ENCODE peak calls at places on chromosomes 1 and 21, in seven cellular contexts. One of them, this sample, is unnamed.

GRCh38 chr1:118739421-118739930 is 248.7 kb downstream of the TBX15 start:
- DNase-seq in kidney epithelial cell: no peak
- DNase-seq in GM12864: no peak
- DNase-seq in PC-3: no peak
- DNase-seq in left lung: no peak
- DNase-seq in thoracic aorta: no peak
- DNase-seq in neural progenitor cell: peak; percentile 60
- DNase-seq in this sample: no peak

GRCh38 chr21:17667256-17667655 is 54.6 kb upstream of the BTG3 start:
- DNase-seq in left lung: no peak
- DNase-seq in kidney epithelial cell: no peak
- DNase-seq in PC-3: no peak
- DNase-seq in neural progenitor cell: peak; percentile 22
- DNase-seq in thoracic aorta: no peak
- DNase-seq in GM12864: no peak
- DNase-seq in this sample: no peak

GRCh38 chr21:36929622-36930021 is 36.8 kb downstream of the HLCS start:
- DNase-seq in kidney epithelial cell: no peak
- DNase-seq in GM12864: no peak
- DNase-seq in left lung: no peak
- DNase-seq in thoracic aorta: no peak
- DNase-seq in PC-3: peak; percentile 16
- DNase-seq in neural progenitor cell: peak; percentile 16
- DNase-seq in this sample: no peak

GRCh38 chr1:26378088-26378878 is 5.7 kb upstream of the ZNF683 start:
- DNase-seq in kidney epithelial cell: peak; percentile 77
- DNase-seq in PC-3: peak; percentile 94
- DNase-seq in GM12864: peak; percentile 43
- DNase-seq in thoracic aorta: no peak
- DNase-seq in left lung: peak; percentile 67
- DNase-seq in neural progenitor cell: no peak
- DNase-seq in this sample: peak; percentile 89

GRCh38 chr1:199982606-199983005 is 44.9 kb upstream of the NR5A2 start:
- DNase-seq in thoracic aorta: no peak
- DNase-seq in neural progenitor cell: no peak
- DNase-seq in kidney epithelial cell: no peak
- DNase-seq in GM12864: no peak
- DNase-seq in PC-3: no peak
- DNase-seq in left lung: no peak
- DNase-seq in this sample: no peak

GRCh38 chr21:37560385-37560784 is 193.8 kb downstream of the DYRK1A start:
- DNase-seq in kidney epithelial cell: no peak
- DNase-seq in GM12864: no peak
- DNase-seq in thoracic aorta: no peak
- DNase-seq in neural progenitor cell: no peak
- DNase-seq in PC-3: no peak
- DNase-seq in left lung: no peak
- DNase-seq in this sample: no peak

GRCh38 chr1:112614460-112615065 is 4.4 kb downstream of the ST7L start:
- DNase-seq in thoracic aorta: no peak
- DNase-seq in left lung: no peak
- DNase-seq in PC-3: peak; percentile 63
- DNase-seq in neural progenitor cell: peak; percentile 43
- DNase-seq in GM12864: no peak
- DNase-seq in kidney epithelial cell: no peak
- DNase-seq in this sample: no peak

GRCh38 chr1:201693887-201694614 is 134.9 kb upstream of the IPO9 start:
- DNase-seq in PC-3: no peak
- DNase-seq in kidney epithelial cell: no peak
- DNase-seq in thoracic aorta: no peak
- DNase-seq in left lung: no peak
- DNase-seq in GM12864: no peak
- DNase-seq in neural progenitor cell: peak; percentile 78
- DNase-seq in this sample: no peak

GRCh38 chr1:6127587-6128163 is 52.4 kb downstream of the CHD5 start:
- DNase-seq in PC-3: peak; percentile 60
- DNase-seq in thoracic aorta: no peak
- DNase-seq in GM12864: no peak
- DNase-seq in neural progenitor cell: peak; percentile 92
- DNase-seq in kidney epithelial cell: no peak
- DNase-seq in left lung: peak; percentile 89
- DNase-seq in this sample: no peak

GRCh38 chr1:21284206-21285137 is 5.8 kb downstream of the ECE1 start:
- DNase-seq in thoracic aorta: no peak
- DNase-seq in GM12864: no peak
- DNase-seq in left lung: peak; percentile 60
- DNase-seq in kidney epithelial cell: no peak
- DNase-seq in neural progenitor cell: peak; percentile 65
- DNase-seq in PC-3: no peak
- DNase-seq in this sample: no peak

GRCh38 chr1:151574575-151575529 is 34.7 kb downstream of the TUFT1 start:
- DNase-seq in thoracic aorta: no peak
- DNase-seq in GM12864: no peak
- DNase-seq in kidney epithelial cell: no peak
- DNase-seq in left lung: no peak
- DNase-seq in neural progenitor cell: no peak
- DNase-seq in PC-3: peak; percentile 95
- DNase-seq in this sample: peak; percentile 56

GRCh38 chr1:180988221-180988826 is 34.3 kb downstream of the STX6 start:
- DNase-seq in PC-3: no peak
- DNase-seq in left lung: no peak
- DNase-seq in GM12864: no peak
- DNase-seq in thoracic aorta: no peak
- DNase-seq in neural progenitor cell: peak; percentile 67
- DNase-seq in kidney epithelial cell: peak; percentile 35
- DNase-seq in this sample: no peak

GRCh38 chr1:203672354-203672753 is 45.7 kb downstream of the ATP2B4 start:
- DNase-seq in left lung: peak; percentile 54
- DNase-seq in PC-3: no peak
- DNase-seq in neural progenitor cell: peak; percentile 28
- DNase-seq in thoracic aorta: no peak
- DNase-seq in kidney epithelial cell: no peak
- DNase-seq in GM12864: no peak
- DNase-seq in this sample: peak; percentile 73

GRCh38 chr1:210464519-210465039 is 135.9 kb downstream of the HHAT start:
- DNase-seq in neural progenitor cell: no peak
- DNase-seq in thoracic aorta: no peak
- DNase-seq in left lung: peak; percentile 85
- DNase-seq in kidney epithelial cell: peak; percentile 85
- DNase-seq in PC-3: peak; percentile 78
- DNase-seq in GM12864: no peak
- DNase-seq in this sample: no peak

GRCh38 chr1:117036018-117036421 is 24.1 kb upstream of the TTF2 start:
- DNase-seq in left lung: no peak
- DNase-seq in thoracic aorta: no peak
- DNase-seq in neural progenitor cell: no peak
- DNase-seq in PC-3: no peak
- DNase-seq in kidney epithelial cell: peak; percentile 56
- DNase-seq in GM12864: no peak
- DNase-seq in this sample: no peak

GRCh38 chr1:230186003-230186863 is 119.2 kb downstream of the GALNT2 start:
- DNase-seq in left lung: peak; percentile 86
- DNase-seq in GM12864: no peak
- DNase-seq in PC-3: peak; percentile 100
- DNase-seq in kidney epithelial cell: peak; percentile 39
- DNase-seq in thoracic aorta: no peak
- DNase-seq in neural progenitor cell: no peak
- DNase-seq in this sample: peak; percentile 43

GRCh38 chr1:10736623-10737267 is 59.7 kb downstream of the CASZ1 start:
- DNase-seq in GM12864: no peak
- DNase-seq in left lung: peak; percentile 63
- DNase-seq in PC-3: no peak
- DNase-seq in thoracic aorta: no peak
- DNase-seq in kidney epithelial cell: no peak
- DNase-seq in neural progenitor cell: no peak
- DNase-seq in this sample: no peak

GRCh38 chr21:27759820-27760219 is 792.9 kb upstream of the ADAMTS5 start:
- DNase-seq in PC-3: peak; percentile 13
- DNase-seq in GM12864: no peak
- DNase-seq in left lung: no peak
- DNase-seq in kidney epithelial cell: no peak
- DNase-seq in neural progenitor cell: no peak
- DNase-seq in thoracic aorta: no peak
- DNase-seq in this sample: no peak

GRCh38 chr1:22236900-22237299 is 94.0 kb upstream of the WNT4 start:
- DNase-seq in PC-3: no peak
- DNase-seq in kidney epithelial cell: no peak
- DNase-seq in thoracic aorta: no peak
- DNase-seq in neural progenitor cell: no peak
- DNase-seq in left lung: no peak
- DNase-seq in GM12864: no peak
- DNase-seq in this sample: no peak

GRCh38 chr1:116123837-116124533 is 12.8 kb downstream of the MAB21L3 start:
- DNase-seq in PC-3: peak; percentile 69
- DNase-seq in neural progenitor cell: no peak
- DNase-seq in kidney epithelial cell: no peak
- DNase-seq in thoracic aorta: no peak
- DNase-seq in GM12864: no peak
- DNase-seq in left lung: no peak
- DNase-seq in this sample: no peak

GRCh38 chr1:3996846-3997705 is 97.0 kb upstream of the C1orf174 start:
- DNase-seq in PC-3: no peak
- DNase-seq in GM12864: no peak
- DNase-seq in kidney epithelial cell: no peak
- DNase-seq in neural progenitor cell: no peak
- DNase-seq in left lung: no peak
- DNase-seq in thoracic aorta: no peak
- DNase-seq in this sample: no peak

GRCh38 chr1:71343686-71344416 is 263.0 kb upstream of the ZRANB2 start:
- DNase-seq in left lung: no peak
- DNase-seq in neural progenitor cell: no peak
- DNase-seq in kidney epithelial cell: no peak
- DNase-seq in PC-3: peak; percentile 39
- DNase-seq in thoracic aorta: no peak
- DNase-seq in GM12864: no peak
- DNase-seq in this sample: no peak

GRCh38 chr1:185157599-185158469 is 867 bp downstream of the SWT1 start:
- DNase-seq in kidney epithelial cell: no peak
- DNase-seq in GM12864: no peak
- DNase-seq in left lung: no peak
- DNase-seq in neural progenitor cell: peak; percentile 26
- DNase-seq in thoracic aorta: no peak
- DNase-seq in PC-3: peak; percentile 5
- DNase-seq in this sample: no peak

GRCh38 chr1:43522776-43523480 is 7.8 kb upstream of the PTPRF start:
- DNase-seq in thoracic aorta: no peak
- DNase-seq in kidney epithelial cell: peak; percentile 96
- DNase-seq in neural progenitor cell: no peak
- DNase-seq in left lung: no peak
- DNase-seq in GM12864: no peak
- DNase-seq in PC-3: peak; percentile 95
- DNase-seq in this sample: no peak
- TF ChIP-seq CTCF in thoracic aorta: no peak
- TF ChIP-seq CTCF in kidney epithelial cell: no peak
- TF ChIP-seq CTCF in neural progenitor cell: no peak
- TF ChIP-seq CTCF in left lung: no peak
- TF ChIP-seq CTCF in GM12864: no peak
- TF ChIP-seq CTCF in PC-3: no peak
- TF ChIP-seq CTCF in this sample: no peak

DNA sequence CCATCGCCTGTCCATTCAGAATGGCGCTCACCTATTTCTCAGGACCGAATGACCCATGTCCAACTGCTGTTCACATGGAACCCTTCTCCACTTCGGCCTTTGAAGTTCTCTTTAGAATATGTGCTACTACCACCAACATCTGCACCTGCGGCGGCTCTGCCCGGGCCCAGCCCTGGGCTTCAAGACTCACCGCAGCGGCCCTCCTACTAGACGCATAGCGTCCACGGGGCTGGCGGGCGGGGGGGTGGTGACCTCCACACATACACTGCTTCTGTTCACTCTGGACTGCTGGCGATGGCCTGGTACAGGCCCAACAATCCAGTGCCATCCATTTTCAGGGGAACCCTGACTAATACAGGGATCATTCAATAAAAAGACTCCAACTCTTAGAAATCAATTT is 394.2 kb downstream of the VAV3 start:
- DNase-seq in kidney epithelial cell: no peak
- DNase-seq in left lung: no peak
- DNase-seq in PC-3: no peak
- DNase-seq in neural progenitor cell: no peak
- DNase-seq in thoracic aorta: no peak
- DNase-seq in GM12864: no peak
- DNase-seq in this sample: no peak
- TF ChIP-seq CTCF in kidney epithelial cell: no peak
- TF ChIP-seq CTCF in left lung: no peak
- TF ChIP-seq CTCF in PC-3: no peak
- TF ChIP-seq CTCF in neural progenitor cell: no peak
- TF ChIP-seq CTCF in thoracic aorta: no peak
- TF ChIP-seq CTCF in GM12864: no peak
- TF ChIP-seq CTCF in this sample: no peak

DNA sequence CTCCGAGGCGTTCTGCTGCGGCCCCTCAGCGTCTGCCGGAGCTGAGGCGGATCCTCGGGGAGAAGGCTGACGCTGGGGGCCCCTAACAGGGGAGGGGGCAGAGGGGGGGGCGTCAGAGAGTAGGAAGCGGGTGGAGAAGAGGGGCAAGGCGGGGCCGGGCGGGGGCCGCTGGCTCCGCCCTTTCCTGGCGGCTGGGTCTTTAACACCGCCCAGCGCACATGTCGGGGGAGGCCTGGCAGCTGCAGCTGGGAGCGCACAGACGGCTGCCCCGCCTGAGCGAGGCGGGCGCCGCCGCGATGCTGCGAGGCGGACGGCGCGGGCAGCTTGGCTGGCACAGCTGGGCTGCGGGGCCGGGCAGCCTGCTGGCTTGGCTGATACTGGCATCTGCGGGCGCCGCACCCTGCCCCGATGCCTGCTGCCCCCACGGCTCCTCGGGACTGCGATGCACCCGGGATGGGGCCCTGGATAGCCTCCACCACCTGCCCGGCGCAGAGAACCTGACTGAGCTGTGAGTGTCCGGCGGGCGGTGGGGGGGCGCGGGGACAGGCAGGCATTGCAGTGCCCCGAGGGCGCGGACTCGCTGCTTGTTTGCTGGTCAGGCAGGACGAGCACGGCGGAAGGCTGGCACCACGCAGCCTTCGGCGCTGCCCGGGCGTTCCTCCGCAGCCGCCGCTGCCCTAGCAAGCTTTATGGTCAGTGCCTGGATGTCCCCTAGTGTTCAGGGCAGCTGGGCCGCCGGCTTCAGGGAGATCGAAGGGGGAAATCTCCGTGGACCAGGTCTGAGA is at the start of gene NTRK1:
- DNase-seq in left lung: no peak
- DNase-seq in kidney epithelial cell: no peak
- DNase-seq in neural progenitor cell: peak; percentile 83
- DNase-seq in GM12864: no peak
- DNase-seq in thoracic aorta: no peak
- DNase-seq in PC-3: peak; percentile 38
- DNase-seq in this sample: no peak
- TF ChIP-seq CTCF in left lung: no peak
- TF ChIP-seq CTCF in kidney epithelial cell: no peak
- TF ChIP-seq CTCF in neural progenitor cell: no peak
- TF ChIP-seq CTCF in GM12864: no peak
- TF ChIP-seq CTCF in thoracic aorta: no peak
- TF ChIP-seq CTCF in PC-3: no peak
- TF ChIP-seq CTCF in this sample: no peak

DNA sequence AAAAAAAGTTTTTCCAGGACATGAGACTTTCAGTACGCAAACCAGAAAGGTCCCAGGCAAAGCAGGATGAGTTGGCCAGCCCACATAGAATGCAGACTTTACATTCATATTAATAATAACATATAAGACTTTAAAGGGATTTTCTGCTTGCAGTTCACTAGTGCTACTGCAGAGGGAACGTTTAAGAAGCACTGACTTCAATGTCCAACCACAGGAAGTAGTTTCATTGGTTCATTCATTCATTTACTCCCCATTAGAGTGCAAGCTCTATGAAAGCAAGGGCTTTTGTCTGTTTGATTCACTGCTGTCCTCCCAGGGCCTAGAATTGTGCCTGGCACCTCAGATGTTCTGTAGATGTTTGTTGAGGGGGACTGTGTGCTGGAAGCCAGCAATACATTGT is 11.8 kb upstream of the SERINC2 start:
- DNase-seq in GM12864: no peak
- DNase-seq in left lung: no peak
- DNase-seq in kidney epithelial cell: no peak
- DNase-seq in PC-3: no peak
- DNase-seq in neural progenitor cell: no peak
- DNase-seq in thoracic aorta: no peak
- DNase-seq in this sample: no peak
- TF ChIP-seq CTCF in GM12864: no peak
- TF ChIP-seq CTCF in left lung: no peak
- TF ChIP-seq CTCF in kidney epithelial cell: no peak
- TF ChIP-seq CTCF in PC-3: peak; percentile 15
- TF ChIP-seq CTCF in neural progenitor cell: no peak
- TF ChIP-seq CTCF in thoracic aorta: no peak
- TF ChIP-seq CTCF in this sample: no peak